ENCODE peak calls at places on chromosomes 7 and 10, in four cellular contexts. One of them, this sample, is unnamed.

GRCh38 chr7:156111-157007 is 36.0 kb upstream of the FAM20C start:
- DNase-seq in GM06990: no peak
- DNase-seq in cardiac muscle cell: no peak
- DNase-seq in heart left ventricle: peak
- DNase-seq in this sample: no peak

GRCh38 chr10:3464760-3465405 is 292.3 kb upstream of the PITRM1 start:
- DNase-seq in GM06990: no peak
- DNase-seq in cardiac muscle cell: peak
- DNase-seq in heart left ventricle: no peak
- DNase-seq in this sample: no peak

GRCh38 chr7:128389815-128390329 is 19.9 kb downstream of the IMPDH1 start:
- DNase-seq in GM06990: no peak
- DNase-seq in cardiac muscle cell: no peak
- DNase-seq in heart left ventricle: no peak
- DNase-seq in this sample: no peak

GRCh38 chr10:34305189-34305588 is 509.9 kb downstream of the PARD3 start:
- DNase-seq in GM06990: peak
- DNase-seq in cardiac muscle cell: no peak
- DNase-seq in heart left ventricle: no peak
- DNase-seq in this sample: no peak

GRCh38 chr7:33459340-33459751 is 330.0 kb downstream of the BBS9 start:
- DNase-seq in GM06990: no peak
- DNase-seq in cardiac muscle cell: peak
- DNase-seq in heart left ventricle: no peak
- DNase-seq in this sample: no peak

GRCh38 chr7:23712368-23713284 is 2.6 kb downstream of the STK31 start:
- DNase-seq in GM06990: no peak
- DNase-seq in cardiac muscle cell: peak
- DNase-seq in heart left ventricle: no peak
- DNase-seq in this sample: no peak

GRCh38 chr7:38000272-38000671 is 79.8 kb downstream of the EPDR1 start:
- DNase-seq in GM06990: no peak
- DNase-seq in cardiac muscle cell: peak
- DNase-seq in heart left ventricle: no peak
- DNase-seq in this sample: no peak

GRCh38 chr10:101031796-101032636 is 982 bp downstream of the SFXN3 start:
- DNase-seq in GM06990: peak
- DNase-seq in cardiac muscle cell: peak
- DNase-seq in heart left ventricle: peak
- DNase-seq in this sample: peak

GRCh38 chr7:155470686-155471638 is 13.0 kb downstream of the EN2 start:
- DNase-seq in GM06990: no peak
- DNase-seq in cardiac muscle cell: no peak
- DNase-seq in heart left ventricle: no peak
- DNase-seq in this sample: no peak

GRCh38 chr7:2999078-2999500 is 44.6 kb downstream of the CARD11 start:
- DNase-seq in GM06990: no peak
- DNase-seq in cardiac muscle cell: no peak
- DNase-seq in heart left ventricle: no peak
- DNase-seq in this sample: no peak

GRCh38 chr7:43954524-43955228 is 28.4 kb downstream of the UBE2D4 start:
- DNase-seq in GM06990: no peak
- DNase-seq in cardiac muscle cell: peak
- DNase-seq in heart left ventricle: no peak
- DNase-seq in this sample: no peak

GRCh38 chr7:42883950-42884349 is 27.9 kb downstream of the C7orf25 start:
- DNase-seq in GM06990: peak
- DNase-seq in cardiac muscle cell: peak
- DNase-seq in heart left ventricle: peak
- DNase-seq in this sample: no peak

GRCh38 chr10:6607187-6607586 is 27.1 kb upstream of the PRKCQ start:
- DNase-seq in GM06990: no peak
- DNase-seq in cardiac muscle cell: no peak
- DNase-seq in heart left ventricle: no peak
- DNase-seq in this sample: no peak

GRCh38 chr10:72311667-72312066 is 37.9 kb downstream of the DDIT4 start:
- DNase-seq in GM06990: no peak
- DNase-seq in cardiac muscle cell: no peak
- DNase-seq in heart left ventricle: no peak
- DNase-seq in this sample: no peak

DNA sequence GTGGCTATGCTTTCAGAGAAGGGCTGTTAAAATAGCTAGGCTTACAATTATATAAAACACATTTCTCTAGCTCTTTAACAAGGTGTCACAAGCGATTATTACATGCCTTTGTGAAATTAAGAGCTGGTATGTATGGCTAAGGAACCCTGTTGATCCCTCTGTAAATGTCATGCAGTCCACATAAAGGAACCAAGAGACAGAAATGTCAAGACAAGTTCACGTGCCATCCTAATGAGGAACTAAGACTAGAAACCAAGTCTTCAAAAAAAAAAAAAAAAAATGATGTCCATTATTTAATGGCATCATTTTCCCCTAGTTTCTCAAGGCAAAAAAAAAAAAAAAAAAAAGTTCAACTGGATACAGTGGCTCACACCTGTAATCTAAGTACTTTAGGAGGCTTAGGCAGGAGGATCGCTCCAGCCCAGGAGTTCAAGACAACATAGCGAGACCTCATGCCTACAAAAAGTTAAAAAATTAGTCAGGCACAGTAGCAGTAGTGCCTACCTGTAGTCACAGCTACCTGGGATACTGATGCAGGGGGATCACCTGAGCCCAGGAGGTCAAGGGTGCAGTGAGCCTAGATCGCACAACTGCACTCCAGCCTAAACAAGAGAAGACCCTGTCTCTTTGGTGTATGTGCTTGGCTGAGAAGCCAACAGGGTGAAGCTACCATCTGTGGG is 63.4 kb downstream of the SRPK2 start:
- DNase-seq in GM06990: no peak
- DNase-seq in cardiac muscle cell: no peak
- DNase-seq in heart left ventricle: no peak
- DNase-seq in this sample: no peak
- TF ChIP-seq CTCF in GM06990: no peak
- TF ChIP-seq CTCF in cardiac muscle cell: no peak
- TF ChIP-seq CTCF in heart left ventricle: no peak
- TF ChIP-seq CTCF in this sample: no peak

GRCh38 chr10:57986422-57986821 is 281.3 kb downstream of the IPMK start:
- DNase-seq in GM06990: no peak
- DNase-seq in cardiac muscle cell: no peak
- DNase-seq in heart left ventricle: no peak
- DNase-seq in this sample: no peak
- TF ChIP-seq CTCF in GM06990: no peak
- TF ChIP-seq CTCF in cardiac muscle cell: no peak
- TF ChIP-seq CTCF in heart left ventricle: no peak
- TF ChIP-seq CTCF in this sample: no peak

GRCh38 chr7:122438001-122438400 is 133.5 kb upstream of the FEZF1 start:
- DNase-seq in GM06990: no peak
- DNase-seq in cardiac muscle cell: no peak
- DNase-seq in heart left ventricle: no peak
- DNase-seq in this sample: no peak
- TF ChIP-seq CTCF in GM06990: no peak
- TF ChIP-seq CTCF in cardiac muscle cell: no peak
- TF ChIP-seq CTCF in heart left ventricle: no peak
- TF ChIP-seq CTCF in this sample: no peak

DNA sequence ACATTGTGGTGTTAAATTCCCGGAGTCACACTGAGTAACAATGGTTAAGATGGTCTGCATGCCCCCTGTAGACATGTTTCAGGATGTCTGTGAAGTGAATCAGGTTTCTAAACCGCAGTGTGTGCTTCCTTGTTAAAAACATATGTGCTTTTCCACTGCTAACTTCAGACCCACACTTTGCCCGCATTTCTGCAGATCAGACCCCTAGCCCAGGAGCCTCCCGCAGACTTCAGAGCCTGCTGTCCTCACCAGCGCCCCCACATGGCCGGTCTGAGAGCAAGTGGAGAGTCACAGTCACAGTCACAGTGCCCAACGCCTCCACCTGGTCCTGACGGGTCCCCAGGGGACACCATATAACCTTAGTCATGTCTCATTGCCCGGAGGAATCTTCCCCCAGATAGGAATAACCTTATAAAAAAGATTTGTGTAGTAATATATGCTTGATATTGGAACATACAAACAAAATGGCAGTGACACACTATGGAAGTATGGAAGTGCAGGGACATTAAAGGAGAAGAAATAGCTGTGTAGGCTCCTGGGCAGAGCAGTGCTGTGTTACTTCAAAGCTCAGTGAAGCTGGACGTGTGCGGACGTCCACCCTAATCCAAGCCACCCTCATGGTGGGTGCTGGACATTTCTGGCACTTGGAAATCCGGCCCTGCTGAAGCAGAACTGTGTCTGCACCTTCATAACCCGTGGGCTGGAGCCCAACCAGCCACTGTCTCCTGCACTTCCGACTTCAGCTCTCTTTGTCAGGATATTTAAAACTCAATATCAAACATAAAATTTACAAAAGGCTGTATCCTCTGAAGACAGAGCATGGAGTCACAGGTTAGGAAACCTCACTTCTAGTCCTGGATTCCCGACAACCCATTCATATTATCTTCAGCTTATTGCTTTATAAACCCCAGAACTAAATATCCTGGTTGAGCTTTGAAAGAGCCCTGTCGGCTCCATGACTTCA is 29.0 kb downstream of the GSTO2 start:
- DNase-seq in GM06990: no peak
- DNase-seq in cardiac muscle cell: peak
- DNase-seq in heart left ventricle: no peak
- DNase-seq in this sample: no peak
- TF ChIP-seq CTCF in GM06990: peak
- TF ChIP-seq CTCF in cardiac muscle cell: peak
- TF ChIP-seq CTCF in heart left ventricle: peak
- TF ChIP-seq CTCF in this sample: no peak

GRCh38 chr7:6107924-6108323 is 76.7 kb downstream of the ANKRD61 start:
- DNase-seq in GM06990: no peak
- DNase-seq in cardiac muscle cell: no peak
- DNase-seq in heart left ventricle: no peak
- DNase-seq in this sample: no peak

GRCh38 chr7:6111041-6111440 is 79.9 kb downstream of the ANKRD61 start:
- DNase-seq in GM06990: no peak
- DNase-seq in cardiac muscle cell: no peak
- DNase-seq in heart left ventricle: no peak
- DNase-seq in this sample: no peak

DNA sequence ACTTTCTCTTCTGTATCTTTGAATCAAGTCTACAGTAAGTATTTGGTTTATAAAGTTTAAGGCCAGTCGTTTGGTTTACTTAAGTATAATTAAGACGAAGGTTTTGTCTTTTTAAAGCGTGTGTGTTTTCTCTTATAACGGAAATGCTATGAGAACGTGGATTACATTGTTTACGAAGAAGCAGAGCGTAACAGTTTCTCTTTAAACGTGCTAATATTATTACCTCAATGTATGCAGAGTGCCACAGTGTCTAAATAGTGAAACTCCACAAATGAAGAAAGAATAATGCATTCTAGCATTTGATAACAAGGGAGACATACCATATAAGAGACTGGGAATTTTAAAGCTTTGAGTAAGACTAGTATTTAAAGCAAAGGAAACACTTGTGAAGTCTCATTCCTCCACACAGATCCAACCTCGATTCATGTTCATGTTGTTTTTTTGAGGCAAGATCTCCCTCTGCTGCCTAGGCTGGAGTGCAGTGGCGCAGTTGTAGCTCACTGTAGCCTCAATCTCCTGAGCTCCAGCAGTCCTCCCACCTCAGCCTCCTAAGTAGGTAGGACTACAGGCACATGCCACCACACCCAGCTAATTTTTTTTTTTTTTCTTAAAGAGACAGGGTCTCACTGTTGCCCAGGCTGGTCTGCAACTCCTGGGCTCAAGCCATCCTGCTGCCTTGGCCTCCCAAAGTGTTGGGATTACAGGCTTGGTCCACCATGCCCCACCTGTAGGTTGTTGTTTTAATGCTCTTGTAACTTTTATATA is 75.1 kb downstream of the ANKRD61 start:
- DNase-seq in GM06990: peak
- DNase-seq in cardiac muscle cell: peak
- DNase-seq in heart left ventricle: no peak
- DNase-seq in this sample: no peak
- TF ChIP-seq CTCF in GM06990: peak
- TF ChIP-seq CTCF in cardiac muscle cell: peak
- TF ChIP-seq CTCF in heart left ventricle: no peak
- TF ChIP-seq CTCF in this sample: no peak

This sample was measured in omental fat pad.